ENCODE peak calls at places on chromosomes 12 and 14, in nine cellular contexts. One of them, this sample, is unnamed.

GRCh38 chr14:87152701-87153100 is 840.3 kb downstream of the GALC start:
- DNase-seq in endothelial cell: no peak
- DNase-seq in HEK293T: no peak
- DNase-seq in GM13976: no peak
- DNase-seq in HFF-Myc: no peak
- DNase-seq in Calu3: no peak
- DNase-seq in activated CD4-positive, CD25-positive, alpha-beta regulatory T cell: no peak
- DNase-seq in Right ventricle myocardium superior: no peak
- DNase-seq in psoas muscle: no peak
- DNase-seq in this sample: no peak

GRCh38 chr12:57479376-57480115 is at the start of gene ARHGAP9:
- DNase-seq in psoas muscle: no peak
- DNase-seq in Calu3: no peak
- DNase-seq in HEK293T: no peak
- DNase-seq in activated CD4-positive, CD25-positive, alpha-beta regulatory T cell: peak; percentile 16
- DNase-seq in Right ventricle myocardium superior: no peak
- DNase-seq in endothelial cell: no peak
- DNase-seq in HFF-Myc: no peak
- DNase-seq in GM13976: peak; percentile 76
- DNase-seq in this sample: no peak

GRCh38 chr12:52387859-52388258 is 2.4 kb upstream of the KRT84 start:
- DNase-seq in HFF-Myc: no peak
- DNase-seq in activated CD4-positive, CD25-positive, alpha-beta regulatory T cell: no peak
- DNase-seq in GM13976: no peak
- DNase-seq in Calu3: no peak
- DNase-seq in endothelial cell: no peak
- DNase-seq in psoas muscle: no peak
- DNase-seq in Right ventricle myocardium superior: no peak
- DNase-seq in HEK293T: no peak
- DNase-seq in this sample: no peak

GRCh38 chr12:25775968-25776367 is 182.5 kb upstream of the RASSF8 start:
- DNase-seq in activated CD4-positive, CD25-positive, alpha-beta regulatory T cell: no peak
- DNase-seq in HEK293T: peak; percentile 10
- DNase-seq in GM13976: no peak
- DNase-seq in Right ventricle myocardium superior: no peak
- DNase-seq in endothelial cell: peak; percentile 45
- DNase-seq in psoas muscle: no peak
- DNase-seq in Calu3: no peak
- DNase-seq in HFF-Myc: peak; percentile 45
- DNase-seq in this sample: no peak

GRCh38 chr14:97368900-97369564 is 571.9 kb downstream of the VRK1 start:
- DNase-seq in activated CD4-positive, CD25-positive, alpha-beta regulatory T cell: no peak
- DNase-seq in GM13976: no peak
- DNase-seq in HFF-Myc: no peak
- DNase-seq in Calu3: no peak
- DNase-seq in endothelial cell: no peak
- DNase-seq in Right ventricle myocardium superior: no peak
- DNase-seq in psoas muscle: no peak
- DNase-seq in HEK293T: no peak
- DNase-seq in this sample: no peak

GRCh38 chr14:33611405-33612183 is 339.3 kb downstream of the EGLN3 start:
- DNase-seq in Calu3: no peak
- DNase-seq in activated CD4-positive, CD25-positive, alpha-beta regulatory T cell: no peak
- DNase-seq in HEK293T: no peak
- DNase-seq in GM13976: no peak
- DNase-seq in endothelial cell: no peak
- DNase-seq in Right ventricle myocardium superior: no peak
- DNase-seq in psoas muscle: no peak
- DNase-seq in HFF-Myc: no peak
- DNase-seq in this sample: no peak

GRCh38 chr12:12716845-12717585 is at the start of gene CDKN1B:
- DNase-seq in psoas muscle: peak; percentile 96
- DNase-seq in Right ventricle myocardium superior: peak; percentile 96
- DNase-seq in HFF-Myc: peak; percentile 86
- DNase-seq in activated CD4-positive, CD25-positive, alpha-beta regulatory T cell: peak; percentile 78
- DNase-seq in endothelial cell: peak; percentile 83
- DNase-seq in HEK293T: peak; percentile 81
- DNase-seq in GM13976: peak; percentile 90
- DNase-seq in Calu3: peak; percentile 93
- DNase-seq in this sample: peak; percentile 96

GRCh38 chr14:61575751-61576150 is 119.6 kb upstream of the HIF1A start:
- DNase-seq in HEK293T: no peak
- DNase-seq in Right ventricle myocardium superior: no peak
- DNase-seq in activated CD4-positive, CD25-positive, alpha-beta regulatory T cell: no peak
- DNase-seq in GM13976: no peak
- DNase-seq in endothelial cell: no peak
- DNase-seq in psoas muscle: no peak
- DNase-seq in Calu3: no peak
- DNase-seq in HFF-Myc: no peak
- DNase-seq in this sample: no peak

GRCh38 chr14:93941293-93941910 is 14.3 kb downstream of the FAM181A start:
- DNase-seq in Right ventricle myocardium superior: no peak
- DNase-seq in Calu3: peak; percentile 54
- DNase-seq in psoas muscle: peak; percentile 66
- DNase-seq in GM13976: no peak
- DNase-seq in endothelial cell: no peak
- DNase-seq in HFF-Myc: peak; percentile 64
- DNase-seq in activated CD4-positive, CD25-positive, alpha-beta regulatory T cell: no peak
- DNase-seq in HEK293T: no peak
- DNase-seq in this sample: peak; percentile 75

GRCh38 chr14:79383031-79383430 is 828.3 kb downstream of the DIO2 start:
- DNase-seq in Calu3: no peak
- DNase-seq in GM13976: no peak
- DNase-seq in Right ventricle myocardium superior: no peak
- DNase-seq in activated CD4-positive, CD25-positive, alpha-beta regulatory T cell: no peak
- DNase-seq in endothelial cell: no peak
- DNase-seq in HEK293T: no peak
- DNase-seq in psoas muscle: no peak
- DNase-seq in HFF-Myc: no peak
- DNase-seq in this sample: no peak

GRCh38 chr14:33563492-33563891 is 387.4 kb downstream of the EGLN3 start:
- DNase-seq in activated CD4-positive, CD25-positive, alpha-beta regulatory T cell: no peak
- DNase-seq in Calu3: no peak
- DNase-seq in endothelial cell: no peak
- DNase-seq in Right ventricle myocardium superior: no peak
- DNase-seq in HFF-Myc: no peak
- DNase-seq in HEK293T: no peak
- DNase-seq in psoas muscle: no peak
- DNase-seq in GM13976: no peak
- DNase-seq in this sample: no peak

GRCh38 chr14:38505221-38506095 is 249.6 kb upstream of the CLEC14A start:
- DNase-seq in endothelial cell: no peak
- DNase-seq in HEK293T: no peak
- DNase-seq in psoas muscle: no peak
- DNase-seq in HFF-Myc: no peak
- DNase-seq in GM13976: no peak
- DNase-seq in Right ventricle myocardium superior: no peak
- DNase-seq in Calu3: no peak
- DNase-seq in activated CD4-positive, CD25-positive, alpha-beta regulatory T cell: no peak
- DNase-seq in this sample: no peak

GRCh38 chr14:91307652-91308051 is 63.1 kb upstream of the GPR68 start:
- DNase-seq in Calu3: no peak
- DNase-seq in HFF-Myc: no peak
- DNase-seq in Right ventricle myocardium superior: no peak
- DNase-seq in psoas muscle: no peak
- DNase-seq in GM13976: no peak
- DNase-seq in endothelial cell: no peak
- DNase-seq in HEK293T: no peak
- DNase-seq in activated CD4-positive, CD25-positive, alpha-beta regulatory T cell: no peak
- DNase-seq in this sample: no peak

GRCh38 chr14:93648440-93649168 is 139.7 kb downstream of the PRIMA1 start:
- DNase-seq in HFF-Myc: peak; percentile 3
- DNase-seq in Calu3: peak; percentile 29
- DNase-seq in psoas muscle: no peak
- DNase-seq in HEK293T: peak; percentile 19
- DNase-seq in Right ventricle myocardium superior: no peak
- DNase-seq in activated CD4-positive, CD25-positive, alpha-beta regulatory T cell: no peak
- DNase-seq in endothelial cell: peak; percentile 36
- DNase-seq in GM13976: peak; percentile 28
- DNase-seq in this sample: no peak

GRCh38 chr14:60170948-60171347 is 5.8 kb upstream of the DHRS7 start:
- DNase-seq in HFF-Myc: no peak
- DNase-seq in GM13976: no peak
- DNase-seq in Calu3: no peak
- DNase-seq in activated CD4-positive, CD25-positive, alpha-beta regulatory T cell: no peak
- DNase-seq in psoas muscle: no peak
- DNase-seq in Right ventricle myocardium superior: no peak
- DNase-seq in endothelial cell: no peak
- DNase-seq in HEK293T: no peak
- DNase-seq in this sample: no peak

GRCh38 chr12:19273482-19274330 is 144.2 kb downstream of the PLEKHA5 start:
- DNase-seq in HFF-Myc: peak; percentile 97
- DNase-seq in Right ventricle myocardium superior: peak; percentile 81
- DNase-seq in GM13976: no peak
- DNase-seq in psoas muscle: peak; percentile 59
- DNase-seq in endothelial cell: no peak
- DNase-seq in activated CD4-positive, CD25-positive, alpha-beta regulatory T cell: no peak
- DNase-seq in HEK293T: peak; percentile 7
- DNase-seq in Calu3: peak; percentile 81
- DNase-seq in this sample: peak; percentile 67

GRCh38 chr12:116426391-116427136 is 132.6 kb upstream of the MAP1LC3B2 start:
- DNase-seq in activated CD4-positive, CD25-positive, alpha-beta regulatory T cell: no peak
- DNase-seq in Calu3: peak; percentile 51
- DNase-seq in psoas muscle: peak; percentile 74
- DNase-seq in HFF-Myc: peak; percentile 94
- DNase-seq in endothelial cell: peak; percentile 13
- DNase-seq in Right ventricle myocardium superior: no peak
- DNase-seq in HEK293T: peak; percentile 32
- DNase-seq in GM13976: no peak
- DNase-seq in this sample: no peak

GRCh38 chr12:57001448-57001906 is 4.9 kb downstream of the ZBTB39 start:
- DNase-seq in Calu3: peak; percentile 78
- DNase-seq in endothelial cell: peak; percentile 91
- DNase-seq in Right ventricle myocardium superior: peak; percentile 66
- DNase-seq in HEK293T: peak; percentile 81
- DNase-seq in GM13976: peak; percentile 70
- DNase-seq in HFF-Myc: no peak
- DNase-seq in activated CD4-positive, CD25-positive, alpha-beta regulatory T cell: peak; percentile 42
- DNase-seq in psoas muscle: peak; percentile 68
- DNase-seq in this sample: peak; percentile 23